ENCODE peak calls at places on chromosomes 12 and 14, in four cellular contexts. L, C, N and H are unnamed samples.

GRCh38 chr12:69991683-69992297 is 166.8 kb downstream of the MYRFL start:
- DNase-seq in L (no peak), C (no peak), N (no peak), H (no peak)

GRCh38 chr12:63292476-63293228 is 141.7 kb upstream of the AVPR1A start:
- DNase-seq in L (no peak), C (no peak), N (no peak), H (no peak)

GRCh38 chr14:102789349-102789748 is 12.1 kb downstream of the TRAF3 start:
- DNase-seq in L (no peak), C (no peak), N (no peak), H (no peak)

GRCh38 chr12:6925543-6926279 is 2.0 kb upstream of the ATN1 start:
- DNase-seq in L (peak), C (no peak), N (peak), H (peak)

GRCh38 chr12:74985986-74986319 is 223.7 kb downstream of the KCNC2 start:
- DNase-seq in L (no peak), C (no peak), N (no peak), H (no peak)

GRCh38 chr12:42474391-42474790 is 115.2 kb downstream of the PRICKLE1 start:
- DNase-seq in L (no peak), C (no peak), N (no peak), H (no peak)

GRCh38 chr12:52010152-52010622 is 3.4 kb downstream of the TAMALIN start:
- DNase-seq in L (peak), C (peak), N (peak), H (peak)

GRCh38 chr12:31876568-31877424 is 82.4 kb upstream of the RESF1 start:
- DNase-seq in L (no peak), C (no peak), N (no peak), H (no peak)

GRCh38 chr14:56324831-56325230 is 206.6 kb downstream of the PELI2 start:
- DNase-seq in L (no peak), C (no peak), N (no peak), H (no peak)

GRCh38 chr12:104565606-104566243 is 109.0 kb downstream of the CHST11 start:
- DNase-seq in L (no peak), C (no peak), N (no peak), H (no peak)

GRCh38 chr12:49868952-49869815 is 26.3 kb upstream of the BCDIN3D start:
- DNase-seq in L (peak), C (no peak), N (peak), H (no peak)

GRCh38 chr12:123705935-123706334 is 6.2 kb upstream of the ATP6V0A2 start:
- DNase-seq in L (no peak), C (no peak), N (no peak), H (no peak)

GRCh38 chr12:93221841-93222240 is 155.9 kb upstream of the NUDT4 start:
- DNase-seq in L (no peak), C (no peak), N (no peak), H (no peak)

GRCh38 chr12:112354399-112354798 is 27.8 kb downstream of the HECTD4 start:
- DNase-seq in L (no peak), C (no peak), N (no peak), H (no peak)

GRCh38 chr12:118356809-118357326 is 15.8 kb downstream of the TAOK3 start:
- DNase-seq in L (no peak), C (no peak), N (no peak), H (no peak)

DNA sequence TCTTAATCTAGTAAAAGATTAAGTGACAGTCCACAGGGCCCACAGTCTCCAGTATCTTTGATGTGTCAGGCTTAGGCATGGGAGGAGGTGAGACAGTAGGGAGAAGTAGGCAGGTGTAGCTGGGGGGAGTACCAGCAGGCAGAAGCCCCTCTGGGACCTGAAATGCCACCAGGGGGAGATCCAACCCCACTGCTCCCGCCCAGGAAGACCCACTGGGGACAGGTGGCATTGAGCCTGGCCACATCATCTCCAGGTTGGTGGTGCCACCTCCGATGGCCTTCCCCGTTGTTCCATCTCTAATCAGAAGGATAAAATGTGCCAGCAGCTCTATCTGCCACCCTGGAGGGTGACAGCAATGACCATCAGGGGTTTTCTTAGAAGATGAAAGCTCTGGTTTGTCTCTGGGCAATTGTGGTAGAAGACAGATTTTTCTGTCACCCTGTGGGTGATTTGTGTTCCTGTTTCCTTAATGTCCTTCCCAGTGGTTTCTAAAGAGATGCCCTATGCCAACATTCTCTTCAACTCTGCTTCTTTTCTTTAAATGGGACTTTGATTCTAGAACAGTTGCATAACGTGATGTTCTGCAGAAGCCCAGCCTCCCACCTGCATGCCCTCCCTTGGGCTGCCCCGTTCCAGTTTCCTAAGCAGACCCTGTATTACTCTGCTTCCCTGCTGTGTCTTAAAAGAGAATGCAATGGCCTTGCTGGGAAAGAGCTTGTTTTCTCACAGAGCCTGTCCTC is 12.3 kb upstream of the SERPINA12 start:
- DNase-seq in L (no peak), C (no peak), N (no peak), H (no peak)
- TF ChIP-seq CTCF in L (no peak), C (no peak), N (no peak), H (no peak)

DNA sequence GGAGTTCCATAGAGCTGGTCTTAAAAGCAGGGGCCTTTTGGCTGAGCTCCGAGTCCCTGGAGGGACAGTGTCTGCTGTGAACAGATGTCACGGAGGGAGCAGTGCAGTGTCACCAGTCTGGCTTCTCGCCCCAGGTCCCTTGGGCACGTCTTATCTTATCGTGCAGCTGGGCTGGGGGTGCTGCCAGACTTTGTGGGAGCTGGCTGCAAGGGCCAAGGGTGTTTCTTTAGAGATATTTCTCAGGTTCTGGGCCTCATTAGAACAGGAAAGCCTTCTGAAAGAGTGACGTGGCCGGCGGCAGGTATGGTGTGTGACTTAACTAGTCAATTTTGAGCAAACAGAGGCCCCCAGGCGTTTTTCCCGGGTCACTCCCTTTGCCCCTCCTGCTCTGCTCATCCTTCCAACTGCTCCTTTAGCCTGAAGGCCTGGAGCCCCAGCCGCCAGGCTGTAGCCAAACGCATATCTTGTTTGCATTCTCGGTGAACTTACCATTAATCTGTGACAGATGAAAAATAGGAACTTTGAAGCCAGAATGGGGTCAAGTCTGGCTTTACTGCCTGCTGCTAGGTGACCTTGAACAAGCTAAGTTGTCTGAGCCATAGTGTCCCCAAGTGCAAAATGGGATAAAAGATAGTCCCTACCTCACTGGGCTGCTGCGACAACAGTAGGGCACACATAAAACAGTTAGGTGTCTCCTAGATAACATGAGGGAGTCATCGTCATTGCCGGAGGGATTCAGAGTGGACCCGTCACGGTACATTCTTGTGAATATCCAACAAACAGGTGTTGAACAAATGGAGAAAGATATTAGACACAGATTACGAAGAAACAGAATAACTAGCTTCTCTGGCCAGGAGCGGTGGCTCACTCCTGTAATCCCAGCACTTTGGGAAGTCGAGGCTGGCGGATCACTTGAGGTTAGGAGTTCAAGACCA is 71.4 kb downstream of the NINJ2 start:
- DNase-seq in L (no peak), C (no peak), N (no peak), H (no peak)
- TF ChIP-seq CTCF in L (no peak), C (no peak), N (no peak), H (no peak)

DNA sequence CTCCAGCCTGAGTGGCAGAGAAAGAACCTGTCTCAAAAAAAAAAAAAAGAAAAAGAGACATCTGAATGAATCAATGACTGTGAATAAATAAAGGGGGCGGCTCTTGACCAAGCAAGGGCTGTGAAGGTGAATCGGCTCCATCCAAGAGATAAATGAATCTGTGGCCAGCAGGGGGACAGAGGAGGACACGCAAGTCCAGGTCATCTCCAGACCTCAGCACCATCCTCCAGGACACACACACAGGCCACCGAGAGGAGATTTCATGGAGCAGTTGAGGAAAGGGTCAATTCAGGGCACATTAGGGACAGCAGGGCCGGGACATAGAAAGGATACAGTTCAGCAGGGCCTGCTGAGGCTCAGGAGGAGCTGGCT is 21.6 kb downstream of the TRPV4 start:
- DNase-seq in L (no peak), C (no peak), N (no peak), H (no peak)
- TF ChIP-seq CTCF in L (no peak), C (peak), N (no peak), H (no peak)

DNA sequence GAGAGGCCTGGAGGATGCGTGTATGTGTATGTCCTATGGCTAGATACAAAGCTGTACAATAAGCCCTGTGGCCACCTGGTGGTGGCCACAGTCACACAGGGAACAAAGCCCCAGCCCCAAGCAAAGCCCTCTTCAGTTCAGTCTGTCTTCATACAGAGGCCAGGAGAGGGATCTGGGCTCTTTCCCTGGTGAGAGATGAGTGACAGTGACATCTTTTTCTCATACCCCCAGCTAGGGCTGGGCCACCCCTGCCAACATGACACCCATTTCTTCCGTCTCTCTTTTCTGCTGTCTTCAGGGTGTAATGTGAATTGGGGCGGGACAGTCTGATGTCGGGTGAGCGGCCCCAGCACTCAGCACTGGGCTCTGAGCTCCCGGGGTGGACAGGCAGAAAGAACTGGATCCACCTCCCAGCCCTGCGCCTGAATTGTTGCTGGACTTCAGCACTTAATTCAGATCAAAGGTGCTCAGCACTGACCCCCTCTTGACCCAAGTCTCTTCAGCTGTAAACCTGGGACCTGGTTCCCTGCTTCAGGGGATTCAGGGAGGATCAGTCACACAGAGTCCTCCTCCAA is 59.8 kb downstream of the SERPINA3 start:
- DNase-seq in L (no peak), C (no peak), N (no peak), H (no peak)
- TF ChIP-seq CTCF in L (no peak), C (peak), N (no peak), H (no peak)

GRCh38 chr14:37565550-37565949 is 29.5 kb downstream of the FOXA1 start:
- DNase-seq in L (no peak), C (no peak), N (no peak), H (no peak)
- TF ChIP-seq CTCF in L (no peak), C (peak), N (no peak), H (no peak)

DNA sequence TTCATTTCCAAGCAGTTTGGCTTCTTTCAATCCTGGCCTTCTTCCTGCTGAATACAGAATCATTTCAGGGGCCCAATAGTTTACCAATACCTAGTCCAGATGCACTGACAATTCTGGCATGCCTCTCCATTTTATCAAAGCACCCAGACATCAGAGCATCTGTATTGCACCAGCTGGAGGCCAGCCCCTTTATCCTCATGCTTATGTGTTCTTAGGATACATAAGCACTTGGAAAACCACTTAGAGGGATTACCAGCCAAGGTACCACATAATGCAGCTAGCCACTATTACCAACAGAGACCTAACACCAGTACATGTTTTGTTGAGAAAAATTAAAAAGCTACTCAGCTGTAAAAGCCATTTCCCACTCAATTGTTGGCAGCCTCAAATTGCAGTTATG is 263.9 kb downstream of the DIO2 start:
- DNase-seq in L (no peak), C (no peak), N (no peak), H (no peak)
- TF ChIP-seq CTCF in L (no peak), C (no peak), N (no peak), H (no peak)

GRCh38 chr14:79090781-79091180 is 920.6 kb downstream of the NRXN3 start:
- DNase-seq in L (no peak), C (no peak), N (no peak), H (no peak)

GRCh38 chr14:79098324-79098723 is 928.2 kb downstream of the NRXN3 start:
- DNase-seq in L (no peak), C (no peak), N (no peak), H (no peak)

GRCh38 chr14:79091381-79091963 is 921.3 kb downstream of the NRXN3 start:
- DNase-seq in L (no peak), C (no peak), N (no peak), H (no peak)

DNA sequence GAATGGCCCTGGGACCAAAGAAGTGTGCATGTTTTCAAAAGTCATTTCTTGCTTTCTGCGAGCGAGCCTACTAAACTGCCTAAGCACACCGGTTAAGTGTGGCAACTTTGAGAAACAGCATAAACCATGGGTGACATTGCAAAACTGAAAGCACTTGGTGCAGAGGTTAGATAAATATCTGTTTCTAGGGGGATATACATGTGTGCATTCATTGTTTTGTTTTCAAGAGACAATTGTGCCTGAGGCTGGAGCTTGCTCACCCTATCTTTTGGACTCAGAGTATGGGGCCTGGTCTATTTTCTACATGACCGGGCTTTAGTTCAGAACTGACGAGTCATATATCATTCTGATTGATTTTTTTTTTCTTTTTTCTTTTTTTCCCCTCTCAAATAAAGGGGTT is 923.4 kb downstream of the NRXN3 start:
- DNase-seq in L (no peak), C (no peak), N (no peak), H (no peak)
- TF ChIP-seq CTCF in L (no peak), C (no peak), N (no peak), H (no peak)

DNA sequence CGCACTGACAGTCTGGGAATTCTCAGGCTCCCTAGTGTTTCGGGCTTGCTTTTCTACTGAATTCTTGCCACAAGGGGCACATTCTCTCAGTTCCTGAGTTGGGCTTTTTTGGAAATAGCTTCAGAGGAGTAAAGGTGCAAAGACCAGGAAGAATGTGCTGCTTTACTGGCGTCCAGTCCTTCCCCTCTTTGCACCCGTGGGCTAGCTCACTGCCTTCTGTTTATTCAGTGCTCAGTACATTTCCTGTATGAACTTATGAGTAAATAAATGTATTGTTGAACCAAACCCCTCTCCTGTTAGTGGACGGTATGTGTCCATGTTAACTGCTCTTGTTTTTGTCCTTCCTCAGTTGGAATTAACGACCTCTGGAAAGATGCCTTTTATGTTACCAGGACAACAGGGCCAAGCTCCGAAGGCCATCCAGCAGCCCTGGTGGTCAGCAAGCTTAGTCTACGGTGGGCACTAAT is 24.0 kb downstream of the GSG1 start:
- DNase-seq in L (no peak), C (no peak), N (no peak), H (no peak)
- TF ChIP-seq CTCF in L (no peak), C (peak), N (peak), H (no peak)